ENCODE peak calls at places on chromosomes 3 and 15, in eight cellular contexts. A, G, X, R, L, D, Q and C are unnamed samples.

GRCh38 chr3:161415506-161416231 is 44.4 kb upstream of the SPTSSB start:
- DNase-seq in Q (no peak), A (peak; percentile 87), G (no peak), D (peak; percentile 85), L (peak; percentile 93), X (peak; percentile 86), R (no peak), C (no peak)

GRCh38 chr15:61479601-61480000 is 250.5 kb upstream of the RORA start:
- DNase-seq in L (no peak), X (peak; percentile 23), A (peak; percentile 8), R (no peak), Q (no peak), D (no peak), G (no peak), C (no peak)

GRCh38 chr3:18443670-18444596 is 18.8 kb upstream of the SATB1 start:
- DNase-seq in L (no peak), Q (no peak), A (no peak), D (no peak), G (no peak), X (peak; percentile 46), R (no peak), C (peak; percentile 74)

GRCh38 chr15:65286069-65286703 is 497 bp downstream of the PARP16 start:
- DNase-seq in L (peak; percentile 50), D (no peak), X (peak; percentile 61), G (no peak), A (peak; percentile 13), Q (no peak), R (no peak), C (peak; percentile 82)

GRCh38 chr15:69535101-69535638 is 82.6 kb downstream of the RPLP1 start:
- DNase-seq in R (no peak), D (peak; percentile 70), X (peak; percentile 81), L (no peak), G (no peak), A (peak; percentile 32), Q (no peak), C (no peak)

GRCh38 chr3:63693351-63693750 is 40.9 kb downstream of the SNTN start:
- DNase-seq in A (no peak), L (no peak), R (no peak), Q (no peak), G (no peak), D (no peak), X (no peak), C (no peak)

GRCh38 chr3:42663581-42664442 is 10.3 kb downstream of the ZBTB47 start:
- DNase-seq in X (no peak), R (no peak), A (no peak), Q (no peak), L (no peak), D (no peak), G (no peak), C (peak; percentile 76)

GRCh38 chr15:69631978-69632377 is 179.4 kb downstream of the RPLP1 start:
- DNase-seq in Q (no peak), L (no peak), G (no peak), D (no peak), A (no peak), X (no peak), R (no peak), C (no peak)

GRCh38 chr3:30347679-30348216 is 258.7 kb upstream of the TGFBR2 start:
- DNase-seq in L (peak; percentile 84), X (peak; percentile 97), A (peak; percentile 79), D (peak; percentile 92), Q (peak; percentile 82), G (no peak), R (no peak), C (no peak)

GRCh38 chr3:178629430-178630178 is 93.4 kb downstream of the KCNMB2 start:
- DNase-seq in X (no peak), L (no peak), A (no peak), R (no peak), G (no peak), D (no peak), Q (no peak), C (no peak)

GRCh38 chr15:89656116-89656815 is 999 bp upstream of the KIF7 start:
- DNase-seq in G (no peak), R (no peak), D (peak; percentile 27), Q (no peak), L (no peak), A (no peak), X (peak; percentile 75), C (no peak)

GRCh38 chr3:154794383-154794782 is 285.7 kb upstream of the MME start:
- DNase-seq in X (peak; percentile 44), Q (no peak), D (no peak), A (no peak), G (no peak), R (no peak), L (no peak), C (no peak)

GRCh38 chr15:37078566-37078965 is 21.8 kb downstream of the MEIS2 start:
- DNase-seq in X (no peak), Q (no peak), L (no peak), A (no peak), G (no peak), D (no peak), R (peak; percentile 15), C (no peak)

GRCh38 chr3:84772841-84773240 is 185.9 kb upstream of the CADM2 start:
- DNase-seq in G (no peak), A (no peak), Q (no peak), X (no peak), R (no peak), D (no peak), L (no peak), C (no peak)

GRCh38 chr15:66293085-66293418 is 316 bp upstream of the DIS3L start:
- DNase-seq in G (no peak), R (no peak), D (no peak), L (no peak), A (no peak), X (peak; percentile 28), Q (no peak), C (no peak)

GRCh38 chr3:187986514-187986934 is 167.4 kb upstream of the LPP start:
- DNase-seq in A (peak; percentile 75), G (no peak), X (peak; percentile 96), Q (peak; percentile 79), L (peak; percentile 84), R (no peak), D (peak; percentile 96), C (no peak)

GRCh38 chr15:67827561-67828378 is 2.5 kb downstream of the SKOR1 start:
- DNase-seq in A (no peak), L (no peak), X (no peak), Q (no peak), G (no peak), R (no peak), D (no peak), C (peak; percentile 62)

GRCh38 chr3:149375824-149376196 is 1.6 kb downstream of the TM4SF1 start:
- DNase-seq in D (no peak), R (no peak), G (no peak), L (no peak), X (no peak), A (no peak), Q (no peak), C (no peak)
- H3K4me3 ChIP-seq in D (peak overlapping the region; percentile 54), R (no peak overlapping the region), G (no peak overlapping the region), L (peak overlapping the region; percentile 98), X (no peak overlapping the region), A (peak overlapping the region; percentile 74), Q (peak overlapping the region; percentile 65), C (peak overlapping the region; percentile 80)

GRCh38 chr3:45509768-45510129 is 84.8 kb upstream of the LIMD1 start:
- DNase-seq in X (no peak), A (no peak), L (no peak), Q (no peak), D (no peak), R (no peak), G (no peak), C (no peak)

GRCh38 chr3:45507820-45508317 is 86.7 kb upstream of the LIMD1 start:
- DNase-seq in G (peak; percentile 66), R (peak; percentile 39), D (peak; percentile 87), Q (no peak), X (no peak), L (peak; percentile 53), A (peak; percentile 79), C (no peak)

GRCh38 chr3:45506751-45507391 is 87.7 kb upstream of the LIMD1 start:
- DNase-seq in Q (no peak), R (no peak), A (no peak), X (no peak), L (no peak), G (no peak), D (peak; percentile 46), C (no peak)

GRCh38 chr3:45509038-45509767 is 85.3 kb upstream of the LIMD1 start:
- DNase-seq in Q (peak; percentile 57), L (no peak), R (no peak), X (peak; percentile 98), A (peak; percentile 96), D (peak; percentile 99), G (peak; percentile 65), C (no peak)

DNA sequence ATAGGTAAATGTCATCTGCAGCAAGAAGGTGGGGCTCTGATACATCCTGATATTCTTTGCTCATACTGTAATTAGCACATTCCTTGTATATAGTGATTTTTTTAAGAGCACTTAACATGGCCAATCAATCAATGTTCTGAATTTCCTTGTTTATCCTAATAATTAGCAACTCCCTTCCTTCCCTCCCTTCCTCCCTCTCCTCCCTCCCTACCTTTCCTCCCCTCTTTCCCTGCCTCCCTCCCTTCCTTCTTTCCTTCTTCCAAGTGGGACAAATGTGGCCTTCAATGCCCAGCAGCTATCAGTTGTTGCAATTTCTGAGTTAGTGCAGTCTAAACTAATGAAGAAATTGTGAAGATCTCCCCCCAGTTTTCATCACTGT is 85.9 kb upstream of the LIMD1 start:
- DNase-seq in A (no peak), L (no peak), X (no peak), D (no peak), R (no peak), G (no peak), Q (no peak), C (no peak)
- H3K9ac ChIP-seq in A (no peak overlapping the region), L (no peak overlapping the region), X (peak overlapping the region; percentile 49), D (peak overlapping the region; percentile 20), R (no peak overlapping the region), G (no peak overlapping the region), Q (no peak overlapping the region), C (no peak overlapping the region)

DNA sequence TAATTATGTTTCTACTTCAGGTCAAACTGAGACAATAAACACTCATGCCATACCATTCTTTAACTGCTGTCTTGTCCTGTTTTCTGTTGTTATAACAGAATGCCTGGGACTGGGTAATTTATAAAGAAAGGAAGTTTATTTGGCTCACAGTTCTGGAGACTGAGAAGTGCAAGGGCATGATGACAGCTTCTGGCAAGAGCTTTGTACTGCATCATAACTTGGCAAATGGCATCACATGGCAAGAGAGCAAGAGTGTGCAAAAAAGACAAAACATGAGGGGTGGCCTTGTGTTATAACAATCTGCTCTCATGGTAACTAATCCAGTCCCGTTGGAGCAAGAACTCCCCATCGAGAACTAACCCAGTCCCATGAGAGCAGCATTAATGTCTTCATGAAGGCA is 23.3 kb downstream of the SCN11A start:
- DNase-seq in X (peak; percentile 20), D (no peak), G (no peak), L (no peak), A (no peak), R (no peak), Q (no peak), C (no peak)
- H3K4me3 ChIP-seq in X (no peak overlapping the region), D (no peak overlapping the region), G (no peak overlapping the region), L (no peak overlapping the region), A (no peak overlapping the region), R (no peak overlapping the region), Q (no peak overlapping the region), C (no peak overlapping the region)

GRCh38 chr3:192727032-192727847 is at the start of gene FGF12:
- DNase-seq in A (peak; percentile 9), X (peak; percentile 8), G (peak; percentile 84), L (peak; percentile 5), R (peak; percentile 30), D (peak; percentile 0), Q (no peak), C (peak; percentile 80)

GRCh38 chr3:192731233-192731632 is 3.9 kb upstream of the FGF12 start:
- DNase-seq in X (no peak), G (no peak), R (no peak), D (no peak), Q (no peak), A (no peak), L (no peak), C (no peak)

GRCh38 chr3:192726386-192726785 is 955 bp downstream of the FGF12 start:
- DNase-seq in Q (no peak), L (no peak), A (no peak), X (no peak), D (no peak), R (no peak), G (no peak), C (no peak)
- H3K9ac ChIP-seq in Q (no peak overlapping the region), L (no peak overlapping the region), A (no peak overlapping the region), X (no peak overlapping the region), D (no peak overlapping the region), R (no peak overlapping the region), G (no peak overlapping the region), C (no peak overlapping the region)